ENCODE peak calls at places on chromosomes 7 and 10, in eight cellular contexts. P is OCI-LY7; T is bronchial epithelial cell; O is body of pancreas; A is CD4-positive, alpha-beta memory T cell; J is naive thymus-derived CD4-positive, alpha-beta T cell; H is Panc1; W is breast epithelium. Y is an unnamed sample.

GRCh38 chr7:82110146-82110823 is 333.3 kb downstream of the CACNA2D1 start:
- DNase-seq in P (no peak), T (no peak), O (no peak), A (no peak), J (no peak), H (no peak), W (no peak), Y (no peak)

GRCh38 chr10:103916901-103917300 is 1.1 kb downstream of the STN1 start:
- DNase-seq in P (no peak), T (peak), O (peak), A (no peak), J (no peak), H (no peak), W (no peak), Y (no peak)

GRCh38 chr7:47587389-47587788 is 5.5 kb upstream of the TNS3 start:
- DNase-seq in P (no peak), T (no peak), O (peak), A (no peak), J (no peak), H (no peak), W (no peak), Y (no peak)

GRCh38 chr7:1175967-1176851 is 16.2 kb upstream of the ZFAND2A start:
- DNase-seq in P (peak), T (peak), O (peak), A (peak), J (peak), H (peak), W (peak), Y (peak)

GRCh38 chr7:30799206-30799975 is 28.2 kb downstream of the MINDY4 start:
- DNase-seq in P (peak), T (peak), O (peak), A (no peak), J (no peak), H (no peak), W (no peak), Y (no peak)

GRCh38 chr10:69224862-69225657 is 4.9 kb downstream of the HKDC1 start:
- DNase-seq in P (peak), T (peak), O (no peak), A (no peak), J (no peak), H (no peak), W (peak), Y (no peak)

GRCh38 chr7:31540786-31541185 is 26.9 kb downstream of the ITPRID1 start:
- DNase-seq in P (no peak), T (peak), O (no peak), A (no peak), J (no peak), H (no peak), W (no peak), Y (no peak)

GRCh38 chr7:131629203-131629871 is 72.9 kb upstream of the PODXL start:
- DNase-seq in P (no peak), T (peak), O (no peak), A (no peak), J (no peak), H (no peak), W (no peak), Y (no peak)

GRCh38 chr7:73622909-73623797 is 1.2 kb downstream of the MLXIPL start:
- DNase-seq in P (no peak), T (no peak), O (peak), A (no peak), J (no peak), H (no peak), W (no peak), Y (no peak)
- H3K4me3 ChIP-seq in P (no peak), T (no peak), O (peak), A (no peak), J (no peak), H (no peak), W (peak), Y (no peak)

DNA sequence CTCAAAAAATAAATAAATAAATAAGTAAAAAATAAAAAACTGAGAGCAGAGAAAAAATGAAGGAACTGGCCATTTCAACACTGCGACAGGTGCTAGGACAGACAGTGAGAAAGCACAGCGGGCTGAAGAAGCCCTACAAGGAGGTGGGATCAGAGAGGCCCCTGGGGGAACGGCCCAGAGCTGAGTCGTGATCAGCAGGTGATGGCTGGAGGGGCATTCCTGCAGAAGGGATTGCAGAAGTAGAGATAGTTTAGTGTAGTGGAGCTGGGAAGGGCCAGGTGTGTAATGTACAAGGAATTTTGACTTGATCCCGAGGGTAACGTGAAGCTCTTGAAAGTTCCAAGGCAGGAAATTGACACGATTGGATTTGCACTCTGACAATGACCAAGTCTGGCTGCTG is 112.1 kb downstream of the CUL2 start:
- DNase-seq in P (no peak), T (peak), O (no peak), A (no peak), J (no peak), H (no peak), W (no peak), Y (no peak)
- H3K4me3 ChIP-seq in P (no peak), T (no peak), O (no peak), A (no peak), J (no peak), H (no peak), W (no peak), Y (no peak)

GRCh38 chr7:69906309-69906995 is 308.2 kb downstream of the AUTS2 start:
- DNase-seq in P (peak), T (no peak), O (no peak), A (no peak), J (no peak), H (no peak), W (no peak), Y (peak)
- H3K4me3 ChIP-seq in P (no peak), T (no peak), O (no peak), A (no peak), J (no peak), H (no peak), W (no peak), Y (no peak)

DNA sequence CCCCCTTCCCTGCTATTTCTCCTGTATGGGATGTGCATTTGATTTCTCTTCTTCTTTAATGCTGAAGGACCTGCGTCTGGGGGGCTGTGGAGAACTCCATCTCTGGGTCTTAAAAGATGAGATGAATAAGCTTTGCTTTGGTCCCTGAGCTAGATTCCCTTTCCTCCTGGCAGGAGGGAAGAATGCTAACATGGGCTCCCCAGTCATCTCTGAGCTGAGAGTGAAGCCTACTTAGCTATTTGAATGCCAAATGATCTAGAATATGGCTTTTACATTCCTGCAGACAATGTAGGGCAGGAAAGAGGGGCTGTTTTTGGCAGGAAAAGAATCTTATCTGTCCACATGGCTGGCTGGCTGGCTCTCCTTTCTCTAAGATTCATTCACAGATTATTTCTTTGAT is 62.6 kb upstream of the EFCAB10 start:
- DNase-seq in P (no peak), T (no peak), O (no peak), A (no peak), J (no peak), H (no peak), W (no peak), Y (no peak)
- H3K4me3 ChIP-seq in P (no peak), T (no peak), O (no peak), A (no peak), J (no peak), H (no peak), W (no peak), Y (no peak)

GRCh38 chr10:79019441-79019840 is 49.3 kb upstream of the ZMIZ1 start:
- DNase-seq in P (no peak), T (no peak), O (no peak), A (no peak), J (no peak), H (no peak), W (no peak), Y (no peak)
- H3K4me3 ChIP-seq in P (no peak), T (no peak), O (no peak), A (no peak), J (no peak), H (no peak), W (no peak), Y (no peak)

GRCh38 chr7:27113991-27114866 is 11.7 kb upstream of the HOXA2 start:
- DNase-seq in P (no peak), T (no peak), O (no peak), A (no peak), J (no peak), H (no peak), W (peak), Y (no peak)

GRCh38 chr7:27112361-27112760 is 9.9 kb upstream of the HOXA2 start:
- DNase-seq in P (no peak), T (no peak), O (no peak), A (no peak), J (no peak), H (no peak), W (no peak), Y (no peak)

GRCh38 chr7:27111753-27112277 is 9.3 kb upstream of the HOXA2 start:
- DNase-seq in P (no peak), T (no peak), O (no peak), A (no peak), J (no peak), H (no peak), W (no peak), Y (no peak)

GRCh38 chr7:27110977-27111752 is 8.7 kb upstream of the HOXA2 start:
- DNase-seq in P (no peak), T (no peak), O (no peak), A (no peak), J (no peak), H (no peak), W (no peak), Y (no peak)

GRCh38 chr7:27112960-27113949 is 10.8 kb upstream of the HOXA2 start:
- DNase-seq in P (no peak), T (no peak), O (no peak), A (no peak), J (no peak), H (no peak), W (peak), Y (no peak)
- H3K4me3 ChIP-seq in P (no peak), T (no peak), O (no peak), A (no peak), J (no peak), H (peak), W (peak), Y (no peak)

GRCh38 chr10:16518822-16519221 is 2.9 kb downstream of the C1QL3 start:
- DNase-seq in P (no peak), T (no peak), O (no peak), A (no peak), J (no peak), H (no peak), W (no peak), Y (no peak)

GRCh38 chr10:16519250-16519907 is 2.3 kb downstream of the C1QL3 start:
- DNase-seq in P (no peak), T (no peak), O (no peak), A (no peak), J (no peak), H (no peak), W (no peak), Y (no peak)

GRCh38 chr10:16521311-16522016 is at the start of gene C1QL3:
- DNase-seq in P (no peak), T (no peak), O (peak), A (peak), J (no peak), H (no peak), W (no peak), Y (no peak)

GRCh38 chr10:16520900-16521299 is 779 bp downstream of the C1QL3 start:
- DNase-seq in P (no peak), T (no peak), O (peak), A (no peak), J (no peak), H (no peak), W (no peak), Y (no peak)

DNA sequence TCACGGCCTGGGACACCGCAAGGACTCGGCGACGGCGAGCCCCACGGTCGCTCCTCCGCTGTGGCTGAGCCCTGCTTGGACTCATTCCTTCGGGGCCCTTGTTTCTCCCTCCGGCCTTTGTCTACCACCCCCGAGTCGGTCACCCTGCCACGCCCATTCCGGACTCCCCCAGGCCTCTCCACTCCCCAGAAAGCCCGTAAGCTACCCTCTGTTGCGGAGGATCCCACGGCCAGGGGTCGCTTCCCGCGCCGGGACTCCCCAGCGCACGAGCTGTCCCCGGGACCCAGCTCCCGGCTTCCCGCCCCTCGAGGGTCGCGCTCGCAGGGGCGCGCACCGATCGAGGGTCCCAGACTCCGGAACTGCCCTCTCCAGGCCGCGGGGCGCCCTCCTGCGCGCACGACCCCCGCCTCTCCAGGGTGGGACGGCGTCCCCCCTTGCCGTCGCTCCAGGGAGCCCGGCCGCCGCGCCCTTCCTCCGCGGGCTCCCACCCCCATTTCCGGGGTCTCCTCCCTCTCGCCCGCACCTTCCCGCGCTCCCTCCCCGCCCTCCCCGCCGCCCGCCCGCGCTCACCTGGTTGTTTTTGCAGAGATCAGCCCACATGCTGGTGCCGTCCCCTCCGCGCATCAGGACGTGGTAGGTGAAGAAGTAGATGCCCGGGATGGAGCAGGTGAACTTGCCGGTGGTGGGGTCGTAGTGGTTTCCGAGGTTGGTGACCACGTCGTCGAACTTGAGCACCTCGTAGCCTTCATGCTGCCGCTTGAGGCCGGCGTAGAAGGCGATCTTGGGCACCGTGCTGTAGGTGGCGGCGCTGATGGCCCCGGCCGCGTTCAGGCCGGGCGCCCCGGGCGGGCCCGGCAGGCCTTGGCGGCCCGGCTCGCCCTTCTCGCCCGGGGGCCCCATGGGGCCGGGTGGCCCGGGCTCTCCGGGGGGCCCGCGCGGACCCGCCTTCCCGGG is 1.5 kb downstream of the C1QL3 start:
- DNase-seq in P (no peak), T (no peak), O (no peak), A (peak), J (no peak), H (no peak), W (no peak), Y (no peak)
- H3K4me3 ChIP-seq in P (no peak), T (no peak), O (no peak), A (no peak), J (no peak), H (peak), W (peak), Y (no peak)

GRCh38 chr10:71220689-71221540 is 8.5 kb downstream of the UNC5B start:
- DNase-seq in P (no peak), T (no peak), O (no peak), A (no peak), J (no peak), H (no peak), W (no peak), Y (no peak)
- H3K4me3 ChIP-seq in P (no peak), T (no peak), O (no peak), A (no peak), J (no peak), H (no peak), W (no peak), Y (no peak)

Y was measured in Jurkat, Clone E6-1.